ENCODE peak calls at places on chromosomes 3 and 15, in four cellular contexts. S is GM19239; R is stimulated activated CD4-positive, alpha-beta T cell treated with anti-CD3 and anti-CD28 coated beads, Interleukin-2, amount 100 ng/mL, for 48 hours; B is H54. D is an unnamed sample.

GRCh38 chr3:138089091-138089490 is 26.3 kb downstream of the DZIP1L start:
- DNase-seq in B (peak), R (no peak), S (no peak), D (no peak)

GRCh38 chr3:17800232-17800631 is 57.8 kb upstream of the TBC1D5 start:
- DNase-seq in R (no peak), B (peak), S (no peak), D (no peak)

GRCh38 chr3:170244566-170244965 is 22.3 kb downstream of the PRKCI start:
- DNase-seq in S (no peak), R (no peak), B (no peak), D (no peak)

GRCh38 chr15:41994772-41995475 is 22.6 kb upstream of the EHD4 start:
- DNase-seq in S (no peak), B (no peak), R (no peak), D (no peak)

GRCh38 chr3:27044926-27045481 is 324.2 kb downstream of the NEK10 start:
- DNase-seq in B (no peak), R (no peak), S (no peak), D (no peak)

GRCh38 chr15:70421197-70421482 is 323.4 kb upstream of the TLE3 start:
- DNase-seq in R (no peak), B (no peak), S (no peak), D (peak)

GRCh38 chr15:46676233-46677206 is 1040.8 kb upstream of the SEMA6D start:
- DNase-seq in S (no peak), R (no peak), B (no peak), D (no peak)

GRCh38 chr15:90839187-90840071 is 29.0 kb upstream of the FURIN start:
- DNase-seq in R (peak), B (no peak), S (peak), D (no peak)

GRCh38 chr15:59438891-59439290 is 905 bp downstream of the FAM81A start:
- DNase-seq in R (no peak), S (no peak), B (no peak), D (no peak)

GRCh38 chr3:15108082-15108545 is 9.2 kb upstream of the RBSN start:
- DNase-seq in R (peak), S (peak), B (peak), D (peak)

GRCh38 chr3:135138776-135139175 is 343.7 kb downstream of the EPHB1 start:
- DNase-seq in R (no peak), S (no peak), B (no peak), D (no peak)

GRCh38 chr3:42666577-42666998 is 13.1 kb downstream of the ZBTB47 start:
- DNase-seq in B (no peak), R (no peak), S (no peak), D (no peak)

GRCh38 chr15:66872394-66872793 is 170.4 kb downstream of the SMAD6 start:
- DNase-seq in R (no peak), B (no peak), S (no peak), D (no peak)

GRCh38 chr15:88185584-88185983 is 71.0 kb downstream of the NTRK3 start:
- DNase-seq in B (no peak), R (no peak), S (no peak), D (no peak)

GRCh38 chr3:30890907-30891306 is 3.6 kb downstream of the GADL1 start:
- DNase-seq in S (no peak), R (no peak), B (no peak), D (no peak)

GRCh38 chr15:66707310-66708160 is 5.5 kb downstream of the SMAD6 start:
- DNase-seq in S (no peak), B (no peak), R (no peak), D (no peak)

GRCh38 chr3:160885791-160886286 is 129.8 kb downstream of the PPM1L start:
- DNase-seq in R (no peak), B (peak), S (no peak), D (no peak)

GRCh38 chr3:127428344-127429001 is 140.6 kb upstream of the PRR20G start:
- DNase-seq in R (no peak), B (no peak), S (no peak), D (peak)

GRCh38 chr3:156816091-156816793 is 9.9 kb upstream of the LEKR1 start:
- DNase-seq in S (no peak), R (peak), B (no peak), D (no peak)

GRCh38 chr3:41148901-41149300 is 50.4 kb upstream of the CTNNB1 start:
- DNase-seq in B (no peak), R (no peak), S (no peak), D (no peak)

GRCh38 chr15:83304861-83305661 is 20.6 kb upstream of the BNC1 start:
- DNase-seq in S (no peak), R (no peak), B (no peak), D (no peak)

GRCh38 chr3:69866988-69867720 is 127.9 kb downstream of the MITF start:
- DNase-seq in S (no peak), B (no peak), R (no peak), D (no peak)

GRCh38 chr15:101091080-101092017 is 160.5 kb downstream of the CHSY1 start:
- DNase-seq in B (peak), R (no peak), S (no peak), D (peak)

GRCh38 chr3:36944641-36945270 is at the start of gene TRANK1:
- DNase-seq in R (peak), S (peak), B (no peak), D (peak)

GRCh38 chr15:62389887-62390792 is 225.1 kb upstream of the C2CD4B start:
- DNase-seq in B (peak), S (peak), R (peak), D (peak)

GRCh38 chr3:128457918-128458317 is 8.8 kb downstream of the DNAJB8 start:
- DNase-seq in B (no peak), R (no peak), S (no peak), D (no peak)

GRCh38 chr3:150409125-150409526 is 1.0 kb downstream of the TSC22D2 start:
- DNase-seq in S (no peak), B (no peak), R (no peak), D (no peak)

GRCh38 chr3:146581877-146582508 is 23.2 kb downstream of the PLSCR5 start:
- DNase-seq in R (no peak), B (no peak), S (no peak), D (no peak)

GRCh38 chr3:62708642-62709041 is 166.6 kb downstream of the CADPS start:
- DNase-seq in S (no peak), B (no peak), R (no peak), D (no peak)

GRCh38 chr3:154953538-154953937 is 126.6 kb upstream of the MME start:
- DNase-seq in B (no peak), S (no peak), R (no peak), D (no peak)

D was measured in natural killer cell treated with Interleukin-12 subunit alpha and Interleukin-12 subunit beta and Interleukin-15 and Interleukin-18, amount 100 ng/mL, for 72 hours.